ENCODE peak calls at places on chromosome 2, in six cellular contexts. One of them, this sample, is unnamed.
A peak's percentile ranks its signal among the peaks of the same experiment; 100 is the strongest.

GRCh38 chr2:237876951-237877491 is 17.6 kb downstream of the RAMP1 start:
- DNase-seq in vagina: no peak
- DNase-seq in left lung: peak; percentile 58
- DNase-seq in lower lobe of right lung: peak; percentile 33
- DNase-seq in OCI-LY7: no peak
- DNase-seq in CD8-positive, alpha-beta T cell: no peak
- DNase-seq in this sample: no peak

GRCh38 chr2:31476511-31477171 is 62.1 kb upstream of the XDH start:
- DNase-seq in vagina: no peak
- DNase-seq in left lung: no peak
- DNase-seq in lower lobe of right lung: no peak
- DNase-seq in OCI-LY7: no peak
- DNase-seq in CD8-positive, alpha-beta T cell: no peak
- DNase-seq in this sample: no peak

GRCh38 chr2:236673823-236674185 is 104.2 kb downstream of the ACKR3 start:
- DNase-seq in vagina: no peak
- DNase-seq in left lung: no peak
- DNase-seq in lower lobe of right lung: no peak
- DNase-seq in OCI-LY7: no peak
- DNase-seq in CD8-positive, alpha-beta T cell: peak; percentile 13
- DNase-seq in this sample: no peak

GRCh38 chr2:45964226-45964841 is 312.9 kb downstream of the PRKCE start:
- DNase-seq in vagina: peak; percentile 90
- DNase-seq in left lung: peak; percentile 83
- DNase-seq in lower lobe of right lung: peak; percentile 63
- DNase-seq in OCI-LY7: no peak
- DNase-seq in CD8-positive, alpha-beta T cell: no peak
- DNase-seq in this sample: peak; percentile 78

GRCh38 chr2:173090291-173090877 is 14.7 kb downstream of the MAP3K20 start:
- DNase-seq in vagina: no peak
- DNase-seq in left lung: no peak
- DNase-seq in lower lobe of right lung: no peak
- DNase-seq in OCI-LY7: no peak
- DNase-seq in CD8-positive, alpha-beta T cell: no peak
- DNase-seq in this sample: no peak

GRCh38 chr2:28588231-28588725 is 92.4 kb downstream of the PLB1 start:
- DNase-seq in vagina: no peak
- DNase-seq in left lung: no peak
- DNase-seq in lower lobe of right lung: no peak
- DNase-seq in OCI-LY7: no peak
- DNase-seq in CD8-positive, alpha-beta T cell: no peak
- DNase-seq in this sample: no peak

GRCh38 chr2:22360735-22361374 is 1024.1 kb upstream of the KLHL29 start:
- DNase-seq in vagina: no peak
- DNase-seq in left lung: no peak
- DNase-seq in lower lobe of right lung: no peak
- DNase-seq in OCI-LY7: no peak
- DNase-seq in CD8-positive, alpha-beta T cell: no peak
- DNase-seq in this sample: no peak

GRCh38 chr2:127081826-127082633 is 24.9 kb downstream of the BIN1 start:
- DNase-seq in vagina: peak; percentile 94
- DNase-seq in left lung: no peak
- DNase-seq in lower lobe of right lung: no peak
- DNase-seq in OCI-LY7: peak; percentile 63
- DNase-seq in CD8-positive, alpha-beta T cell: peak; percentile 93
- DNase-seq in this sample: no peak

GRCh38 chr2:158323381-158323780 is 133.2 kb downstream of the CCDC148 start:
- DNase-seq in vagina: no peak
- DNase-seq in left lung: no peak
- DNase-seq in lower lobe of right lung: no peak
- DNase-seq in OCI-LY7: no peak
- DNase-seq in CD8-positive, alpha-beta T cell: no peak
- DNase-seq in this sample: no peak

GRCh38 chr2:58289029-58289428 is 47.9 kb upstream of the FANCL start:
- DNase-seq in vagina: no peak
- DNase-seq in left lung: no peak
- DNase-seq in lower lobe of right lung: no peak
- DNase-seq in OCI-LY7: no peak
- DNase-seq in CD8-positive, alpha-beta T cell: no peak
- DNase-seq in this sample: no peak

GRCh38 chr2:31420936-31421335 is 6.4 kb upstream of the XDH start:
- DNase-seq in vagina: no peak
- DNase-seq in left lung: no peak
- DNase-seq in lower lobe of right lung: no peak
- DNase-seq in OCI-LY7: no peak
- DNase-seq in CD8-positive, alpha-beta T cell: no peak
- DNase-seq in this sample: no peak

GRCh38 chr2:19072161-19072560 is 286.3 kb downstream of the OSR1 start:
- DNase-seq in vagina: no peak
- DNase-seq in left lung: no peak
- DNase-seq in lower lobe of right lung: no peak
- DNase-seq in OCI-LY7: no peak
- DNase-seq in CD8-positive, alpha-beta T cell: no peak
- DNase-seq in this sample: no peak

GRCh38 chr2:143128681-143129580 is at the start of gene ARHGAP15:
- DNase-seq in vagina: no peak
- DNase-seq in left lung: peak; percentile 69
- DNase-seq in lower lobe of right lung: peak; percentile 59
- DNase-seq in OCI-LY7: peak; percentile 91
- DNase-seq in CD8-positive, alpha-beta T cell: peak; percentile 79
- DNase-seq in this sample: no peak

GRCh38 chr2:160458718-160459453 is 34.7 kb downstream of the RBMS1 start:
- DNase-seq in vagina: no peak
- DNase-seq in left lung: no peak
- DNase-seq in lower lobe of right lung: no peak
- DNase-seq in OCI-LY7: no peak
- DNase-seq in CD8-positive, alpha-beta T cell: no peak
- DNase-seq in this sample: no peak

GRCh38 chr2:217599906-217600305 is 402.9 kb downstream of the TNS1 start:
- DNase-seq in vagina: no peak
- DNase-seq in left lung: no peak
- DNase-seq in lower lobe of right lung: no peak
- DNase-seq in OCI-LY7: no peak
- DNase-seq in CD8-positive, alpha-beta T cell: no peak
- DNase-seq in this sample: no peak

GRCh38 chr2:5077479-5078089 is 614.6 kb upstream of the SOX11 start:
- DNase-seq in vagina: no peak
- DNase-seq in left lung: no peak
- DNase-seq in lower lobe of right lung: no peak
- DNase-seq in OCI-LY7: no peak
- DNase-seq in CD8-positive, alpha-beta T cell: no peak
- DNase-seq in this sample: no peak
- H3K9me3 ChIP-seq in vagina: no peaks in the 10 kb centered on the region
- H3K9me3 ChIP-seq in left lung: no peaks in the 10 kb centered on the region
- H3K9me3 ChIP-seq in lower lobe of right lung: no peaks in the 10 kb centered on the region
- H3K9me3 ChIP-seq in OCI-LY7: no peaks in the 10 kb centered on the region
- H3K9me3 ChIP-seq in CD8-positive, alpha-beta T cell: no peaks in the 10 kb centered on the region
- H3K9me3 ChIP-seq in this sample: no peaks in the 10 kb centered on the region

DNA sequence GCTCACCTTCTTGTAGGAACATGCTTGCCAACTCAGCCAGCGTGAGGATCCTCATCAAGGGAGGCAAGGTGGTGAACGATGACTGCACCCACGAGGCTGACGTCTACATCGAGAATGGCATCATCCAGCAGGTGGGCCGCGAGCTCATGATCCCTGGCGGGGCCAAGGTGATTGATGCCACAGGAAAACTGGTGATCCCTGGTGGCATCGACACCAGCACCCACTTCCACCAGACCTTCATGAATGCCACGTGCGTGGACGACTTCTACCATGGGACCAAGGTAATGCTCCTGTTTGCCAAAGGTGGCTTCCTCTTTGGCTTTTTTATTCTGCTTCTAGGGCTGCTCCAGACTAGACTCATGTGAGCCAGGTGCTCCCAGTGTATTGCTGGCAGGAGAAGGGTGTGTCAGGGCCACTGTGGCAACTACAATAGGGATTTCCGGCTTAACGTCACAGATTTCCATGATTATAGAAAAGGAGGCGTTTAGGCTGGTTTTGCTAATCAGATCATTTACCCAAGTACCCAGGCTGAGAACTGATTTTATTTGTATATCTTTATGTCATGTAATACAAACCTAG is 50.6 kb downstream of the DPYSL5 start:
- DNase-seq in vagina: no peak
- DNase-seq in left lung: no peak
- DNase-seq in lower lobe of right lung: no peak
- DNase-seq in OCI-LY7: no peak
- DNase-seq in CD8-positive, alpha-beta T cell: no peak
- DNase-seq in this sample: no peak
- H3K9me3 ChIP-seq in vagina: no peaks in the 10 kb centered on the region
- H3K9me3 ChIP-seq in left lung: peaks cover 14% of the 10 kb centered on the region
- H3K9me3 ChIP-seq in lower lobe of right lung: no peaks in the 10 kb centered on the region
- H3K9me3 ChIP-seq in OCI-LY7: no peaks in the 10 kb centered on the region
- H3K9me3 ChIP-seq in CD8-positive, alpha-beta T cell: no peaks in the 10 kb centered on the region
- H3K9me3 ChIP-seq in this sample: no peaks in the 10 kb centered on the region

GRCh38 chr2:116718451-116718850 is 1096.0 kb upstream of the DDX18 start:
- DNase-seq in vagina: no peak
- DNase-seq in left lung: no peak
- DNase-seq in lower lobe of right lung: no peak
- DNase-seq in OCI-LY7: no peak
- DNase-seq in CD8-positive, alpha-beta T cell: no peak
- DNase-seq in this sample: no peak
- H3K9me3 ChIP-seq in vagina: no peaks in the 10 kb centered on the region
- H3K9me3 ChIP-seq in left lung: no peaks in the 10 kb centered on the region
- H3K9me3 ChIP-seq in lower lobe of right lung: no peaks in the 10 kb centered on the region
- H3K9me3 ChIP-seq in OCI-LY7: no peaks in the 10 kb centered on the region
- H3K9me3 ChIP-seq in CD8-positive, alpha-beta T cell: no peaks in the 10 kb centered on the region
- H3K9me3 ChIP-seq in this sample: no peaks in the 10 kb centered on the region

GRCh38 chr2:115094441-115094840 is 652.0 kb downstream of the DPP10 start:
- DNase-seq in vagina: no peak
- DNase-seq in left lung: no peak
- DNase-seq in lower lobe of right lung: no peak
- DNase-seq in OCI-LY7: no peak
- DNase-seq in CD8-positive, alpha-beta T cell: no peak
- DNase-seq in this sample: no peak
- H3K9me3 ChIP-seq in vagina: no peaks in the 10 kb centered on the region
- H3K9me3 ChIP-seq in left lung: peaks cover 6% of the 10 kb centered on the region
- H3K9me3 ChIP-seq in lower lobe of right lung: no peaks in the 10 kb centered on the region
- H3K9me3 ChIP-seq in OCI-LY7: no peaks in the 10 kb centered on the region
- H3K9me3 ChIP-seq in CD8-positive, alpha-beta T cell: no peaks in the 10 kb centered on the region
- H3K9me3 ChIP-seq in this sample: no peaks in the 10 kb centered on the region

GRCh38 chr2:89820248-89820647 is 1128.8 kb downstream of the RPIA start:
- DNase-seq in vagina: no peak
- DNase-seq in left lung: no peak
- DNase-seq in lower lobe of right lung: no peak
- DNase-seq in OCI-LY7: no peak
- DNase-seq in CD8-positive, alpha-beta T cell: no peak
- DNase-seq in this sample: no peak

GRCh38 chr2:89821455-89821945 is 1130.0 kb downstream of the RPIA start:
- DNase-seq in vagina: no peak
- DNase-seq in left lung: no peak
- DNase-seq in lower lobe of right lung: no peak
- DNase-seq in OCI-LY7: no peak
- DNase-seq in CD8-positive, alpha-beta T cell: no peak
- DNase-seq in this sample: no peak

GRCh38 chr2:89819809-89820208 is 1128.3 kb downstream of the RPIA start:
- DNase-seq in vagina: no peak
- DNase-seq in left lung: no peak
- DNase-seq in lower lobe of right lung: no peak
- DNase-seq in OCI-LY7: no peak
- DNase-seq in CD8-positive, alpha-beta T cell: no peak
- DNase-seq in this sample: no peak

GRCh38 chr2:89823556-89823955 is 1132.1 kb downstream of the RPIA start:
- DNase-seq in vagina: no peak
- DNase-seq in left lung: no peak
- DNase-seq in lower lobe of right lung: no peak
- DNase-seq in OCI-LY7: no peak
- DNase-seq in CD8-positive, alpha-beta T cell: no peak
- DNase-seq in this sample: no peak

DNA sequence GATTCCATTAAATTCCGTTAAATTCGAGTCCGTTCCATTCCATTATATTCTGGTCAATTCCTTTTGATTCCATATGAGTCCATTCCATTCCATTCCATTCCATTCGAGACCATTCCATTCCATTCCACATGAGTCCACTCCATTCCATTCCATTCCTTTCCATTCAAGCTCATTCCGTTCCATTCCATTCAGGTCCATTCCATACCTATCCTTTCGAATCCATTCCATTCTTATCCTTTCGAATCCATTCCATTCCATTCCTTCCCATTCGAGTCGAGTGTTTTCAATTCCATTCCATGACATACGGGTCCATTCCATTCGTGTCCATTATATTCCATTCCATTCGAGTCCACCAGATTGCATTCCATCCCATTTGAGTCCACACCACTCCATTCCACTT is 1127.4 kb downstream of the RPIA start:
- DNase-seq in vagina: no peak
- DNase-seq in left lung: no peak
- DNase-seq in lower lobe of right lung: no peak
- DNase-seq in OCI-LY7: no peak
- DNase-seq in CD8-positive, alpha-beta T cell: no peak
- DNase-seq in this sample: no peak
- H3K9me3 ChIP-seq in vagina: peaks cover 22% of the 10 kb centered on the region
- H3K9me3 ChIP-seq in left lung: peaks cover 71% of the 10 kb centered on the region
- H3K9me3 ChIP-seq in lower lobe of right lung: peaks cover 17% of the 10 kb centered on the region
- H3K9me3 ChIP-seq in OCI-LY7: peaks cover 55% of the 10 kb centered on the region
- H3K9me3 ChIP-seq in CD8-positive, alpha-beta T cell: peaks cover 10% of the 10 kb centered on the region
- H3K9me3 ChIP-seq in this sample: peaks cover 13% of the 10 kb centered on the region

DNA sequence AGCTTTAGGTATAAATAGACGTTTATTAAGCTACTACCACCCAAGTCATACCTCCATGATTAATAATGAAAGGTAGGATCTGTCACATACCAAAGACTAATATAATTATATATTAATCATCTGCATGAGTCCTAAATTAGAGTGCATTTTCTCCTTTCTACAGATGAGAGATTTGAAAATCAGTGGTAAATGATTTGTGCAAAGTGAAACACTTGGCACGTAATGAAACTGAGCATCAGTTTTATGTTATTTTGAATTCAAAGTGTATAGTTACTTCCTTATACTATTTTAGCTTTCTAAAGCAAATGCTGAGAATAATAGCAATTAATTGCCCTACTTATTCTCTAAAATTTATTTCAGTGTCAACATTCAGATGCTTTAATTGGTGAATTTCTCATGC is 615.3 kb downstream of the TRIB2 start:
- DNase-seq in vagina: no peak
- DNase-seq in left lung: no peak
- DNase-seq in lower lobe of right lung: no peak
- DNase-seq in OCI-LY7: no peak
- DNase-seq in CD8-positive, alpha-beta T cell: no peak
- DNase-seq in this sample: no peak
- H3K9me3 ChIP-seq in vagina: no peaks in the 10 kb centered on the region
- H3K9me3 ChIP-seq in left lung: peaks cover 3% of the 10 kb centered on the region
- H3K9me3 ChIP-seq in lower lobe of right lung: no peaks in the 10 kb centered on the region
- H3K9me3 ChIP-seq in OCI-LY7: no peaks in the 10 kb centered on the region
- H3K9me3 ChIP-seq in CD8-positive, alpha-beta T cell: no peaks in the 10 kb centered on the region
- H3K9me3 ChIP-seq in this sample: no peaks in the 10 kb centered on the region

This sample was measured in SJCRH30.